ENCODE peak calls at places on chromosomes 6 and 20, in eight cellular contexts. U is activated T-cell treated with anti-CD3 and anti-CD28 coated beads for 1 hour; G is SK-N-SH; E is left ventricle myocardium inferior; I is ecto neural progenitor cell; P is stimulated activated naive CD4-positive, alpha-beta T cell; R is ELR; C is mucosa of gallbladder. B is an unnamed sample.

GRCh38 chr20:43188861-43189613 is 669 bp downstream of the PTPRT start:
- DNase-seq in E (no peak), I (peak), G (peak), P (no peak), U (no peak), C (no peak), R (no peak), B (peak)

GRCh38 chr6:97133071-97133470 is 149.9 kb downstream of the MMS22L start:
- DNase-seq in I (no peak), G (peak), U (no peak), E (no peak), C (no peak), P (no peak), R (peak), B (no peak)

GRCh38 chr6:42140756-42141602 is 1.4 kb downstream of the C6orf132 start:
- DNase-seq in R (no peak), C (no peak), U (no peak), P (no peak), G (peak), E (no peak), I (no peak), B (no peak)

GRCh38 chr20:21291026-21291425 is 12.1 kb upstream of the XRN2 start:
- DNase-seq in U (no peak), P (no peak), G (no peak), E (no peak), I (no peak), C (no peak), R (peak), B (no peak)

GRCh38 chr6:137756788-137757187 is 110.3 kb upstream of the TNFAIP3 start:
- DNase-seq in R (no peak), I (no peak), C (no peak), P (no peak), E (no peak), U (no peak), G (no peak), B (no peak)

GRCh38 chr20:57594092-57594911 is 25.9 kb downstream of the ZBP1 start:
- DNase-seq in U (peak), R (peak), G (peak), C (no peak), P (peak), I (peak), E (peak), B (peak)

GRCh38 chr20:62765432-62766070 is 30.7 kb upstream of the MRGBP start:
- DNase-seq in U (no peak), R (no peak), C (no peak), E (no peak), P (no peak), G (no peak), I (no peak), B (no peak)

GRCh38 chr6:135481786-135482369 is 15.7 kb downstream of the AHI1 start:
- DNase-seq in E (no peak), C (no peak), P (no peak), R (peak), G (no peak), U (no peak), I (no peak), B (no peak)

GRCh38 chr6:149015224-149015876 is 268.5 kb downstream of the UST start:
- DNase-seq in G (no peak), I (no peak), P (no peak), U (no peak), E (no peak), C (no peak), R (peak), B (no peak)

GRCh38 chr6:44800171-44800671 is 412.7 kb downstream of the CDC5L start:
- DNase-seq in I (no peak), R (no peak), E (no peak), U (no peak), G (no peak), P (no peak), C (peak), B (no peak)

B was measured in H9.